ENCODE peak calls at places on chromosome 16, in four cellular contexts. E, U, J and B are unnamed samples.

GRCh38 chr16:67415872-67416793 is at the start of gene ZDHHC1:
- DNase-seq in U (peak), J (peak), E (no peak), B (peak)

GRCh38 chr16:31118223-31119155 is 1.0 kb downstream of the KAT8 start:
- DNase-seq in U (peak), E (no peak), J (no peak), B (peak)

GRCh38 chr16:48295493-48296281 is 48.3 kb upstream of the ABCC11 start:
- DNase-seq in U (no peak), E (no peak), J (no peak), B (no peak)

GRCh38 chr16:31464348-31464769 is 5.1 kb downstream of the ARMC5 start:
- DNase-seq in E (no peak), J (no peak), U (no peak), B (no peak)

GRCh38 chr16:84741351-84741791 is 41.6 kb downstream of the USP10 start:
- DNase-seq in U (peak), E (no peak), J (no peak), B (no peak)

GRCh38 chr16:13982446-13982845 is 62.5 kb downstream of the ERCC4 start:
- DNase-seq in J (no peak), U (no peak), E (no peak), B (no peak)

GRCh38 chr16:67181346-67181745 is 2.4 kb downstream of the MATCAP1 start:
- DNase-seq in E (peak), J (peak), U (peak), B (peak)

GRCh38 chr16:11852092-11852809 is 909 bp upstream of the RSL1D1 start:
- DNase-seq in J (no peak), U (no peak), E (no peak), B (no peak)

GRCh38 chr16:57109500-57110105 is 17.2 kb downstream of the CPNE2 start:
- DNase-seq in U (no peak), E (no peak), J (no peak), B (no peak)

GRCh38 chr16:5415123-5415522 is 317.5 kb upstream of the EEF2KMT start:
- DNase-seq in J (no peak), U (no peak), E (no peak), B (no peak)

GRCh38 chr16:66523861-66524354 is 26.0 kb downstream of the TK2 start:
- DNase-seq in U (no peak), J (no peak), E (no peak), B (peak)

GRCh38 chr16:76118344-76118743 is 158.9 kb upstream of the CNTNAP4 start:
- DNase-seq in U (no peak), E (no peak), J (no peak), B (no peak)

GRCh38 chr16:11742041-11742535 is 569 bp downstream of the TXNDC11 start:
- DNase-seq in J (peak), U (peak), E (no peak), B (no peak)

GRCh38 chr16:14378684-14379467 is 251.2 kb downstream of the PARN start:
- DNase-seq in U (no peak), J (no peak), E (no peak), B (no peak)

GRCh38 chr16:56625140-56625942 is at the start of gene MT1E:
- DNase-seq in J (peak), U (peak), E (no peak), B (peak)

GRCh38 chr16:2282262-2282661 is 14.3 kb upstream of the RNPS1 start:
- DNase-seq in J (no peak), E (no peak), U (no peak), B (no peak)

GRCh38 chr16:11497329-11497805 is 89.4 kb downstream of the LITAF start:
- DNase-seq in J (peak), U (peak), E (no peak), B (peak)

GRCh38 chr16:84989791-84990620 is 21.3 kb downstream of the ZDHHC7 start:
- DNase-seq in J (no peak), E (no peak), U (no peak), B (no peak)

GRCh38 chr16:29674188-29674587 is 4.8 kb upstream of the QPRT start:
- DNase-seq in J (peak), E (no peak), U (peak), B (peak)

GRCh38 chr16:25747160-25747758 is 55.5 kb downstream of the HS3ST4 start:
- DNase-seq in U (no peak), J (no peak), E (no peak), B (no peak)

GRCh38 chr16:17483266-17483864 is 12.6 kb upstream of the XYLT1 start:
- DNase-seq in U (no peak), E (no peak), J (no peak), B (no peak)

DNA sequence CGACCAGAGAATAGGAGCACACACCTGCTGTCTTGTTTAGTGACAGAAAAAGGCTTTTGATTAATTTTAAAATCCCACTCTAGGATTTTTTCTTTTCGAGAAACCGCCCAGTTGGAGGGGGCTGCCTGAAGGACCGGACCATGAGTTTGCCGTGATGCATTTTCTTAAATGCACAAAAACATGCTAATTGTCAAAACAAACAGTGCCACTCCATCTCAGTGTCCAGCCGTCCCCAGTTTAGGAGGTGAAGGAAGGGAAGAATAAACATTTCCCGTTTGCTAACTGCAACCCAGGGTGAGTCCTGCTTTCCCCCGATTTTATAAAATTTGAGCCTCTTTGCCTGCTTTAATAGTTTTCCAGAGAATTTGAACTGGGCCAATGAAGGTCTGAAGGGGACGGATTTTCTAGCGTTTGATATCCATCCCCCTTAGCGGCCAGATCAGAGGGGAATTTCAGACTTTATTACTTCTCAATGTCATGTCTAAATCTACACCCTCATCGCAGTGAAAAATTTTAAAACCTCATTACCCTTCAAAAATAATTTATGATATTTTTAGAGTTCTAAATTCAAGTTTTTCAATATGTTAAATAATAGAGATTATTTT is 3.3 kb downstream of the FOXC2 start:
- DNase-seq in E (no peak), J (no peak), U (no peak), B (no peak)
- H3K4me3 ChIP-seq in E (peak), J (no peak), U (peak), B (peak)

GRCh38 chr16:50836121-50836541 is 94.2 kb downstream of the CYLD start:
- DNase-seq in J (no peak), E (no peak), U (no peak), B (no peak)

GRCh38 chr16:50831751-50832150 is 89.9 kb downstream of the CYLD start:
- DNase-seq in U (no peak), E (no peak), J (no peak), B (no peak)

GRCh38 chr16:50834701-50835100 is 92.8 kb downstream of the CYLD start:
- DNase-seq in E (no peak), J (no peak), U (no peak), B (no peak)

GRCh38 chr16:50835358-50836060 is 93.6 kb downstream of the CYLD start:
- DNase-seq in E (no peak), U (no peak), J (no peak), B (no peak)

DNA sequence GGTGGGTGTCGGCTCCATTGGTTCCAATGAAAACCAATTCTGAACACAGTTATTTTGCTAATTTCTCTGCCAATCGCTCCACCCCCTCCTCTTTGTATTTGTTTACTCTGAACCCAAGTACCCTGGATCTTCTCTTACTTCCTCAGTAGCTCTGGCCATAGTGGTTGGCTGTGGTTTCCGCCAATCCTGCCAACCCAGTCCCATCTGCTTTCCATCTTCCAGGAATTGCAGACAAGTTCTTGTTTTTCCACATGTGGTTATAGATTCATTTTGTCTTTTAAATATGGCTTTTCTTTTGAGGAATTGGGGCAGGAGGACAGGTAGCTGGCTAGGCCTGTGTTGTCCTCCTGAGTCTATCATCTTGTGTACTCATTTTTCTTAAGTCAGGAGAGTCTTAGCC is 92.0 kb downstream of the CYLD start:
- DNase-seq in J (no peak), U (no peak), E (no peak), B (no peak)
- H3K4me3 ChIP-seq in J (no peak), U (no peak), E (no peak), B (no peak)

GRCh38 chr16:87705780-87706277 is 60.0 kb downstream of the KLHDC4 start:
- DNase-seq in J (no peak), E (no peak), U (no peak), B (no peak)
- H3K4me3 ChIP-seq in J (no peak), E (no peak), U (no peak), B (no peak)

DNA sequence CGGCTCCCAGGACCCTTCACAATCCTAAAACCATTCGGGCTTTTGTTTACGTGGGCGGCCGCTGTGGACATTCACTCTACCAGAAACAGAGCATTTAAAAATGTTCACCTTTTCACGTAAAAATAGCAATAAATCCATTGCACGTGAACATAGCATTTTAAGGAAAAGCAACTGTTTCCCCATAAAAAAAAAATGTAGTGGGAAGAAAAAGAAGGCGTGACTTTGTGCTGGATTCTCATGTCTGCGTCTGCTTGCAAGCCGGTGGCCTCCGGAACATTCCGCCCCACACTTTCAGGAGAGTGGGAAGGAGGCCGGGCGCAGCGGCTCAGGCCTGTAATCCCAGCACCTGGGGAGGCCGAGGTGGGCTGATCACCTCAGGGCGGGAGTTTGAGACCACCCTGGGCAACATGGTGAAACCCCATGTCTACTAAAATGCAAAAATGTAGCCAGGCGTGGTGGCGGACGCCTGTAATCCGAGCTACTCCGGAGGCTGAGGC is 13.4 kb upstream of the GNG13 start:
- DNase-seq in U (no peak), E (no peak), J (no peak), B (no peak)
- H3K4me3 ChIP-seq in U (peak), E (no peak), J (no peak), B (no peak)

GRCh38 chr16:90077757-90078593 is 844 bp upstream of the PRDM7 start:
- DNase-seq in U (peak), J (no peak), E (no peak), B (no peak)
- H3K4me3 ChIP-seq in U (peak), J (peak), E (peak), B (peak)

GRCh38 chr16:81601601-81602251 is 157.1 kb downstream of the CMIP start:
- DNase-seq in U (peak), E (no peak), J (no peak), B (no peak)
- H3K4me3 ChIP-seq in U (no peak), E (no peak), J (no peak), B (no peak)